ENCODE peak calls at places on chromosomes 1 and 21, in nine cellular contexts. D is HFFc6, Y is pancreas, S is astrocyte of the spinal cord, C is stomach, K is B cell, G is progenitor cell of endocrine pancreas, F is left ventricle myocardium inferior, Z is OCI-LY7. T is an unnamed sample.

GRCh38 chr1:41149570-41149969 is 92.5 kb downstream of the SCMH1 start:
- DNase-seq in D (no peak), Y (no peak), S (no peak), C (no peak), K (no peak), G (no peak), F (no peak), Z (no peak), T (no peak)

GRCh38 chr21:14064296-14064645 is 146.5 kb downstream of the LIPI start:
- DNase-seq in D (no peak), Y (no peak), S (no peak), C (no peak), K (no peak), G (no peak), F (no peak), Z (no peak), T (no peak)

GRCh38 chr1:42848823-42849537 is 2.6 kb downstream of the ZNF691 start:
- DNase-seq in D (peak), Y (no peak), S (no peak), C (no peak), K (no peak), G (no peak), F (no peak), Z (no peak), T (no peak)

GRCh38 chr21:39087238-39087975 is 95.8 kb downstream of the PSMG1 start:
- DNase-seq in D (no peak), Y (no peak), S (peak), C (no peak), K (no peak), G (no peak), F (peak), Z (no peak), T (no peak)

GRCh38 chr21:21195417-21195816 is 197.2 kb downstream of the NCAM2 start:
- DNase-seq in D (no peak), Y (no peak), S (no peak), C (no peak), K (no peak), G (no peak), F (no peak), Z (no peak), T (no peak)

GRCh38 chr1:21652101-21652936 is 16.8 kb downstream of the RAP1GAP start:
- DNase-seq in D (no peak), Y (peak), S (no peak), C (no peak), K (peak), G (no peak), F (no peak), Z (no peak), T (no peak)

GRCh38 chr1:67148516-67149178 is 13.9 kb upstream of the C1orf141 start:
- DNase-seq in D (no peak), Y (no peak), S (no peak), C (no peak), K (no peak), G (no peak), F (no peak), Z (no peak), T (no peak)

GRCh38 chr21:41233913-41234312 is 66.0 kb downstream of the BACE2 start:
- DNase-seq in D (no peak), Y (no peak), S (no peak), C (no peak), K (no peak), G (no peak), F (no peak), Z (no peak), T (no peak)

GRCh38 chr21:16087523-16087922 is 357.7 kb downstream of the USP25 start:
- DNase-seq in D (no peak), Y (no peak), S (no peak), C (no peak), K (no peak), G (no peak), F (no peak), Z (no peak), T (no peak)

GRCh38 chr1:162562452-162562828 is 918 bp downstream of the UAP1 start:
- DNase-seq in D (peak), Y (peak), S (peak), C (no peak), K (no peak), G (no peak), F (no peak), Z (no peak), T (no peak)

GRCh38 chr1:230815277-230815676 is 53.0 kb downstream of the C1orf198 start:
- DNase-seq in D (no peak), Y (no peak), S (no peak), C (no peak), K (no peak), G (no peak), F (no peak), Z (no peak), T (no peak)

GRCh38 chr1:20325407-20325737 is 34.7 kb downstream of the VWA5B1 start:
- DNase-seq in D (no peak), Y (no peak), S (no peak), C (no peak), K (no peak), G (no peak), F (no peak), Z (no peak), T (no peak)

GRCh38 chr21:29376556-29376955 is 77.8 kb downstream of the BACH1 start:
- DNase-seq in D (no peak), Y (peak), S (no peak), C (peak), K (peak), G (no peak), F (no peak), Z (peak), T (peak)

GRCh38 chr1:89980605-89981004 is 14.3 kb upstream of the ZNF326 start:
- DNase-seq in D (no peak), Y (no peak), S (no peak), C (no peak), K (no peak), G (no peak), F (no peak), Z (no peak), T (no peak)

GRCh38 chr1:36383240-36383639 is 2.5 kb downstream of the STK40 start:
- DNase-seq in D (no peak), Y (peak), S (no peak), C (peak), K (no peak), G (no peak), F (peak), Z (no peak), T (no peak)

GRCh38 chr1:119330062-119330939 is 38.3 kb upstream of the HAO2 start:
- DNase-seq in D (peak), Y (no peak), S (peak), C (no peak), K (no peak), G (no peak), F (no peak), Z (no peak), T (no peak)

GRCh38 chr1:119327066-119327435 is 41.5 kb upstream of the HAO2 start:
- DNase-seq in D (no peak), Y (no peak), S (no peak), C (no peak), K (no peak), G (no peak), F (no peak), Z (no peak), T (no peak)

GRCh38 chr1:119329521-119329920 is 39.1 kb upstream of the HAO2 start:
- DNase-seq in D (no peak), Y (no peak), S (no peak), C (no peak), K (no peak), G (no peak), F (no peak), Z (no peak), T (no peak)

GRCh38 chr1:119326251-119326650 is 42.3 kb upstream of the HAO2 start:
- DNase-seq in D (no peak), Y (no peak), S (no peak), C (no peak), K (no peak), G (no peak), F (no peak), Z (no peak), T (no peak)

GRCh38 chr1:119327436-119328155 is 41.0 kb upstream of the HAO2 start:
- DNase-seq in D (no peak), Y (peak), S (peak), C (peak), K (peak), G (peak), F (no peak), Z (no peak), T (no peak)
- TF ChIP-seq CTCF in D (peak), Y (no peak), S (peak), C (no peak), K (peak), G (peak), F (no peak), Z (peak), T (peak)

DNA sequence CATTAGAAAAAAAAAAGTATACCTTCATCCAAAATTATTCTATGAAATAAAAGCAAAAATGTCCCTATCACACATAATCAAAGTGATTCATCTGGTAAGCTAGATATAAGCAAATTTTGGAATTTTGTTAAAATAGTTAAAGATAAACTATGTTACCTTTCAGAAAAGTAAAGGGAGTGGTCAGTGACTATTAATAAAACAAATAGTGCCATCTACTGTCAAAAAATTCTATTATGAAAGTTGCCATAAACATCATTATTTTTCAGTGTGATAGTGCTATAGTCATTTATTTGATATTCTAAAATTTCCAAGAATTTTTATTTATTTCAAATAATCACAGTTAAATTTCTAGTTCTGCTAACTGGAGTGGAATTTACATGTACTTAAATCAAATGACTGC is 803.7 kb downstream of the KCNT2 start:
- DNase-seq in D (no peak), Y (no peak), S (no peak), C (no peak), K (no peak), G (no peak), F (no peak), Z (no peak), T (no peak)
- TF ChIP-seq CTCF in D (peak), Y (no peak), S (no peak), C (no peak), K (no peak), G (no peak), F (no peak), Z (peak), T (no peak)

DNA sequence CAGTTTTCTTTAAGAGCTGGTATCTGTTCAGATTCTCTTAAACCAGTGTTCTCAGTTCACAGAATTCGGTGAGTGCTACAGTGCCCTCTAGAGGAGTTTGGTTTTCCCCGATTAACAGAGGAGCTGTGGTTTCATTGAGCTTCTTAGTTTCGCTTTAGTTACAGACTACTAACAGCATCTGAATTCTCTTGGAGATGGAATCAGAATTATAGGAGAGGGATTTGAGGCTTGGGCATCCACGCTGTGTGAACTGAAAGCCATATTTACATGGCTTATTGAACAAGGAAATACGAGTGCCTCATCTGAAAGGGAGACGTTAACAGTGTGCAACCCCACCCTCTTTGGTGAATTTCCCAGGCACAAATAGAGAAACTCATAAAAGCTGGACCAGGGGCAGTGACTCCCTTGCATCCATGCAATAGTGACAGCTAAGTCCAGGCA is 202.0 kb downstream of the USH2A start:
- DNase-seq in D (peak), Y (peak), S (peak), C (peak), K (peak), G (peak), F (no peak), Z (peak), T (peak)
- TF ChIP-seq CTCF in D (peak), Y (no peak), S (peak), C (peak), K (peak), G (peak), F (peak), Z (peak), T (peak)

GRCh38 chr1:119318466-119319309 is 49.9 kb upstream of the HAO2 start:
- DNase-seq in D (no peak), Y (no peak), S (no peak), C (no peak), K (no peak), G (no peak), F (no peak), Z (no peak), T (peak)

GRCh38 chr1:119314001-119314796 is 54.4 kb upstream of the HAO2 start:
- DNase-seq in D (peak), Y (no peak), S (no peak), C (no peak), K (no peak), G (no peak), F (no peak), Z (no peak), T (no peak)

GRCh38 chr1:119321661-119322419 is 46.7 kb upstream of the HAO2 start:
- DNase-seq in D (no peak), Y (no peak), S (no peak), C (no peak), K (no peak), G (no peak), F (no peak), Z (no peak), T (no peak)

GRCh38 chr1:119320100-119320499 is 48.5 kb upstream of the HAO2 start:
- DNase-seq in D (no peak), Y (no peak), S (no peak), C (no peak), K (no peak), G (no peak), F (no peak), Z (no peak), T (no peak)

GRCh38 chr1:119316870-119317416 is 51.6 kb upstream of the HAO2 start:
- DNase-seq in D (no peak), Y (no peak), S (no peak), C (no peak), K (no peak), G (no peak), F (no peak), Z (no peak), T (no peak)
- TF ChIP-seq CTCF in D (peak), Y (no peak), S (peak), C (no peak), K (no peak), G (peak), F (no peak), Z (peak), T (no peak)

GRCh38 chr1:156680056-156680455 is 2.8 kb upstream of the NES start:
- DNase-seq in D (no peak), Y (no peak), S (no peak), C (no peak), K (no peak), G (no peak), F (no peak), Z (no peak), T (no peak)

GRCh38 chr1:156677616-156678596 is 699 bp upstream of the NES start:
- DNase-seq in D (peak), Y (no peak), S (peak), C (peak), K (peak), G (no peak), F (peak), Z (peak), T (peak)

GRCh38 chr1:156681196-156681595 is 4.0 kb upstream of the NES start:
- DNase-seq in D (no peak), Y (no peak), S (no peak), C (no peak), K (no peak), G (no peak), F (no peak), Z (no peak), T (no peak)

GRCh38 chr1:156684227-156684782 is 7.1 kb upstream of the NES start:
- DNase-seq in D (peak), Y (no peak), S (peak), C (no peak), K (no peak), G (no peak), F (no peak), Z (no peak), T (no peak)

DNA sequence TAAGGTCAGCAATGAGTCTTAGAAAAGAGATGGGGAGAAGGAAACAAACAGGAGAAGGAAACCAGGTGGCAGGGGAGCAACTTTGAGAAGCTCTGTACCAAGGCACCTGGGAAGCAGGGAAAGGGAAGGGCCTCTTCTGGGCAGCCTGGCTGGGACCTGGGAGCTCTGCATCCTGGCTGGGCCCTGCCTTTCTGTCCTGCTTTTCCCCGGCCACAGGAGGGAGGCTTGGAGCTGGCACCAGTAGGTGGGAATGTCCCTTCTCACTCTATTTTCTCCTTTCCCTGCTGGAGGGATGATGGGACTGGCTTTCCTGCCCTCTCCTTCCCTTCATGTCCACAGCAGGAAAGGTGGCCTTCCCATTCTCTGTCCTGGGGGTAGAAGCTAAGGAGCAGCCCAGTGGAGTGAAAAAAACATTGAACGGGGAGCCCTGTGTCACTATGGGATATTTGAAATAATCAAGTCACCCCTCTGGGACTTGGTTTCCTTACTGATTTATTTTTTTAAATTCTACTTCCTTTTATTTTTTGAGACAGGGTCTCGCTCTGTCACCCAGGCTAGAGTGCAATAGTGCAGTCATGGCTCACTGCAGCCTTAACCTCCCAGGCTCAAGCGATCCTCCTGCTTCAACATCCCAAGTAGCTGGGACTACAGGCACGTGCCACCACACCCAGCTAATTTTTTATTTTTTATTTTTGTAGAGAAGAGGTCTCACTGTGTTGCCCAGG is 5.1 kb upstream of the NES start:
- DNase-seq in D (no peak), Y (no peak), S (no peak), C (no peak), K (no peak), G (no peak), F (no peak), Z (no peak), T (no peak)
- TF ChIP-seq CTCF in D (peak), Y (no peak), S (peak), C (no peak), K (no peak), G (peak), F (no peak), Z (no peak), T (no peak)

DNA sequence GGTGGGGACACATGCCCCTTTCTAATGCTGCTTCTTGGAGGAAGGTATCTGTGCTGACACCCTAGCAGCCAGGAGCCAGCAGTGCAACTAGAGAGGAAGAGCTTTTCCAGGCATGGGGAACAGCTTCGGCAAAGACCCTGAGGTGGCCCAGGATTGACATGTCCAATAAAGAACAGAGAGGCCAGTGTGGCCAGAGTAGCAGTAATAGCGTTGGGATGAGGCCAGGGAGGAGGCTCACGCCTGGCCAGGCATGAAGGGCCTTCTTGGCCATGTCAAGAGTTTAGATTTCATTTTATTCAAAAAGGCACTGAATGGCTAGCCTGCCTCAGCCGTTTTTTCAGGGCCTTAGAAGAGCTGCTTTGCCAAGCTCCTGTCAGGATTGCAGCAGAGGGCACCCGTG is 16.3 kb upstream of the ADAMTSL4 start:
- DNase-seq in D (no peak), Y (no peak), S (no peak), C (no peak), K (no peak), G (no peak), F (no peak), Z (no peak), T (no peak)
- TF ChIP-seq CTCF in D (peak), Y (peak), S (no peak), C (no peak), K (peak), G (peak), F (no peak), Z (peak), T (no peak)

DNA sequence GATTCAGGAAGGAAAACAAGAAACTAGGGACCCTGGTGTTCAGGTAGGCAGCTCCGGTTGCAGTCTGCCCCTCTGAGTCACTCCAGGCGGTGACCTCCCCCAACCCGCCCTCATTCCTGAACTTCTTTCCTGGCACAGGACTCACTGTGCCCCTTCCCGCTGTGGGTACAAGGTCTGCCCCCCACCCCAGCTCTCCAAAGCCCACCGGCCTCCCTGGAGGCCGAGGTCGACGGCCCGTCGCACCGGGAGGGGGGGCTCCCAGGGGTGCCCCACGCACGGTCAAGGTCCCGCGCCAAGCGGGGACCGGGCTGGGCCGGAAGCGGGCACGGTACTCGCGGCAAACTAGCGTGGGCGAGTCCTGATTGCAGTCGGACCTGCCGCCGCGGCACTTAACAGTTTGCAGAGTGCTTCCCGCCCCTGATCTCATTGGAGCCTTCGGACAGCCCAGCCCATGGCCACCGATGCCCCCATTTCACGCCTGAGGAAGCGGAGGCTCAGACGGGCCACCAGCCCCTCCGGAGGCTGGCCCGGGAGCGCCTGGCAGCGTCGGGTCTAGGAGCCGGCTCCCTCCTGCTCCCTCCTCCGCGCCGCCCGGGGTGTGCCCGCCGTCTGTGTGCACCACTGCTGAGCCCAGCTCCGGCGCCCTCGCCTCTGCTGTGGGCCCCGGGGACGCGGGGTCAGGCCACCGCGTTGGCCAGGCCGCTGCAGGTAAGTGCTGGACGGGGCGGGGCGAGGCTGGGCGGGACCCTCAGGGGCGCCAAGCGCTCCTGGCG is at the start of gene GJB3:
- DNase-seq in D (no peak), Y (no peak), S (no peak), C (no peak), K (peak), G (peak), F (no peak), Z (no peak), T (no peak)
- TF ChIP-seq CTCF in D (no peak), Y (no peak), S (no peak), C (no peak), K (no peak), G (no peak), F (no peak), Z (no peak), T (no peak)